ENCODE peak calls at places on chromosomes 16 and 17, in eight cellular contexts. E is A549, P is suprapubic skin, U is IMR-90, I is esophagus muscularis mucosa, K is Peyer's patch, M is GM12878, Y is uterus. F is an unnamed sample.
A peak's percentile ranks its signal among the peaks of the same experiment; 100 is the strongest.

GRCh38 chr16:88669986-88670385 is 7.1 kb upstream of the MVD start:
- DNase-seq in E (no peak), P (peak; percentile 64), U (no peak), I (no peak), K (no peak), M (no peak), Y (no peak), F (no peak)

GRCh38 chr16:78462261-78463208 is 363.1 kb downstream of the WWOX start:
- DNase-seq in E (no peak), P (no peak), U (no peak), I (no peak), K (no peak), M (no peak), Y (no peak), F (no peak)

GRCh38 chr17:45248132-45248936 is 13.6 kb downstream of the SPATA32 start:
- DNase-seq in E (peak; percentile 62), P (no peak), U (no peak), I (no peak), K (peak; percentile 86), M (no peak), Y (no peak), F (peak; percentile 38)

GRCh38 chr17:15651583-15652110 is 32.1 kb upstream of the FBXW10B start:
- DNase-seq in E (peak; percentile 99), P (peak; percentile 95), U (peak; percentile 99), I (peak; percentile 95), K (peak; percentile 62), M (peak; percentile 33), Y (peak; percentile 91), F (peak; percentile 98)

GRCh38 chr16:80526418-80527061 is 14.3 kb upstream of the DYNLRB2 start:
- DNase-seq in E (peak; percentile 62), P (no peak), U (peak; percentile 55), I (no peak), K (no peak), M (no peak), Y (peak; percentile 37), F (peak; percentile 57)

GRCh38 chr16:89442990-89443726 is 47.2 kb downstream of the ANKRD11 start:
- DNase-seq in E (peak; percentile 69), P (no peak), U (peak; percentile 75), I (no peak), K (no peak), M (no peak), Y (peak; percentile 43), F (peak; percentile 77)

GRCh38 chr16:67811899-67812298 is 5.2 kb downstream of the TSNAXIP1 start:
- DNase-seq in E (no peak), P (no peak), U (no peak), I (no peak), K (no peak), M (no peak), Y (no peak), F (no peak)

GRCh38 chr16:69476920-69477418 is 52.5 kb downstream of the CYB5B start:
- DNase-seq in E (peak; percentile 73), P (no peak), U (peak; percentile 97), I (no peak), K (no peak), M (no peak), Y (no peak), F (peak; percentile 48)

DNA sequence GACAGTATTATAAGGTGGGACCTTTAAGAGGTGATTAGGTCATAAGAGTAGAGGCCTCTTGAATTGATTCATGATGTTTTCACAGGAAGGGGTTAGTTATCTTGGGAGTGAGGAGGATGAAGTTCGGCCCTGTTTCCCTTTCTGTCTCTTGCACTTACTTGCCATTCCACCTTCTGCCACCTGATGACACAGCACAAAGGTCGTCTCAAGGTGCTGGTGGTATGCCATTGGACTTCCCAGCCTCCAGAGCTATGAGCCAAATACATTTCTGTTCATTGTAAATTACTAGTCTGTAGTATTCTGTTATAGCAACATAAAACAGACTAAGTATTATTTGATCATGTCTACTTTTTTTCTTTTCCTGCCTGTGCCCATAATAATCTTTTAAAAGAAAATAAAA is 23.5 kb downstream of the CHD9 start:
- DNase-seq in E (no peak), P (no peak), U (no peak), I (no peak), K (no peak), M (no peak), Y (no peak), F (no peak)
- TF ChIP-seq POLR2A in E (no peak), P (no peak), U (no peak), I (no peak), K (no peak), M (no peak), Y (no peak), F (no peak)

DNA sequence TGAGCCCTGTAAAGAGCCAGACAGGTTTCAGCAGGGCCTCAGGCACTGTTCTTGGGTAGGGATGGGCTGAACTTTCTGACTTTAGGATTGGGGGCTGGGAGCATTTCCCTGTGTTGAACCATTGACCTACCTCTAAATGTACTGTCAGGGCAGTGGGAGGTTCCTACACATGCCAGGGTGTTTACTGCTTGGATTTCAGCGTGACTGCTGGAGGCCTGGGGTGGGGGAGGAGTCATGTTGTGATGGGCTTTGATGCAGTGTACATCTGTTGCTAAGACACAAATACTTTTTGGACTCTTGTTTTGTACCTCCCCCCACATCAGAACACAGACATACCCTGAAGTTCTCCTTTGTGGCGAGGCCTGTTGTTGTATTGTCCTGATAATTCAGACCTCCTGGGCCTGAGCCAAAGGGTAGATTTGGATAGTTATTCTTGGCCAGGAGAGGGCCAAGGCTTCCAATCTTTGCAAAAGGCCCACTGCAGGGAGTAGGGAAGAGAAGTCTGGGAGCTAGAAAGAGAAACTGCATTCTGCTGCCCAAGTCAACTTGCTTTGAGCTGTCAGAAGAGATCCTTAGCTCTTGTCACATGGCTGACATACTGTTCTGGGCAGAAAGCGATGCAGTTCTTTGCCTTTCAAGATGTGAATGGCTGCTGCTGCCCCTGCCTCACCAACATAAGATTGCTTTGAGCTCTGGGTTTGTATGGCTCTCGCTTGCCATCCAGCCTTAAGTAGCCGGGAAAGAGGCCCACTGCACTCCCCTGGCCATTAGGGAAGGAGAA is 3.7 kb downstream of the NFE2L1 start:
- DNase-seq in E (peak; percentile 52), P (no peak), U (peak; percentile 68), I (peak; percentile 93), K (no peak), M (no peak), Y (peak; percentile 91), F (peak; percentile 83)
- TF ChIP-seq POLR2A in E (no peak), P (no peak), U (no peak), I (no peak), K (no peak), M (no peak), Y (no peak), F (no peak)

GRCh38 chr16:75244844-75245758 is 6.3 kb downstream of the BCAR1 start:
- DNase-seq in E (peak; percentile 80), P (no peak), U (peak; percentile 98), I (no peak), K (no peak), M (no peak), Y (peak; percentile 80), F (peak; percentile 92)
- TF ChIP-seq POLR2A in E (peak; percentile 10), P (no peak), U (peak; percentile 78), I (no peak), K (no peak), M (no peak), Y (peak; percentile 45), F (peak; percentile 21)

GRCh38 chr17:6666557-6666956 is 15.0 kb downstream of the C17orf100 start:
- DNase-seq in E (no peak), P (peak; percentile 54), U (no peak), I (no peak), K (no peak), M (no peak), Y (no peak), F (no peak)

GRCh38 chr17:6667516-6667915 is 16.0 kb downstream of the C17orf100 start:
- DNase-seq in E (no peak), P (peak; percentile 60), U (no peak), I (no peak), K (no peak), M (no peak), Y (no peak), F (no peak)

GRCh38 chr17:6669479-6670212 is 18.1 kb downstream of the C17orf100 start:
- DNase-seq in E (peak; percentile 48), P (peak; percentile 60), U (no peak), I (no peak), K (no peak), M (no peak), Y (no peak), F (no peak)

GRCh38 chr17:6668727-6669425 is 17.3 kb downstream of the C17orf100 start:
- DNase-seq in E (no peak), P (peak; percentile 36), U (no peak), I (no peak), K (no peak), M (no peak), Y (no peak), F (no peak)

DNA sequence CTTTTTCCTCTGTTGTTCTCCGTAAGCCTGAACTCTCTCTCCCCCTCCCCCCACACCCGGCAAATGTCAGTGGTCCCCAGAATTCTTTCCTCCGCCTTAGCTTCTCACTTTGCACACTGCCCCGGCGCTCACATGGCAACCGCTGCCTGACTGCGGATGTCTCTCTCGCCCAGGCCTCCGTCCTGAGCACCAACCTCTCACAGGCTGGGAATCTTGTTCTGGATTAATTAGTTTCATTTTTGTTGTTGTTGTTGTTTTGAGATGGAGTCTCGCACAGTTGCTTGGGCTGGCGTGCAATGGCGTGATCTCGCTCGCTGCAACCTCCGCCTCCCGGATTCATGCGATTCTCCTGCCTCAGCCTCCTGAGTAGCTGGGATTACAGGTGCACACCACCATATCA is 16.7 kb downstream of the C17orf100 start:
- DNase-seq in E (no peak), P (peak; percentile 34), U (no peak), I (no peak), K (no peak), M (no peak), Y (no peak), F (no peak)
- TF ChIP-seq POLR2A in E (no peak), P (no peak), U (no peak), I (no peak), K (no peak), M (no peak), Y (no peak), F (no peak)

GRCh38 chr17:17849863-17850373 is 13.1 kb upstream of the SREBF1 start:
- DNase-seq in E (peak; percentile 44), P (no peak), U (peak; percentile 43), I (no peak), K (peak; percentile 68), M (peak; percentile 32), Y (peak; percentile 61), F (no peak)
- TF ChIP-seq POLR2A in E (no peak), P (no peak), U (no peak), I (no peak), K (no peak), M (peak; percentile 63), Y (no peak), F (peak; percentile 14)

GRCh38 chr17:51118330-51119195 is 2.1 kb downstream of the SPAG9 start:
- DNase-seq in E (peak; percentile 45), P (no peak), U (no peak), I (no peak), K (no peak), M (no peak), Y (peak; percentile 33), F (no peak)

GRCh38 chr17:51120739-51121619 is at the start of gene SPAG9:
- DNase-seq in E (peak; percentile 97), P (peak; percentile 99), U (peak; percentile 94), I (peak; percentile 98), K (peak; percentile 88), M (peak; percentile 60), Y (peak; percentile 96), F (peak; percentile 95)

GRCh38 chr17:51121620-51122472 is 1.2 kb upstream of the SPAG9 start:
- DNase-seq in E (peak; percentile 99), P (peak; percentile 98), U (peak; percentile 94), I (peak; percentile 97), K (peak; percentile 74), M (peak; percentile 86), Y (peak; percentile 88), F (peak; percentile 94)

GRCh38 chr17:51119415-51120356 is 982 bp downstream of the SPAG9 start:
- DNase-seq in E (peak; percentile 80), P (peak; percentile 77), U (peak; percentile 46), I (peak; percentile 91), K (peak; percentile 47), M (no peak), Y (peak; percentile 43), F (peak; percentile 53)

GRCh38 chr17:51120357-51120738 is 320 bp downstream of the SPAG9 start:
- DNase-seq in E (peak; percentile 55), P (no peak), U (peak; percentile 14), I (no peak), K (peak; percentile 39), M (no peak), Y (no peak), F (no peak)
- TF ChIP-seq POLR2A in E (no peak), P (no peak), U (no peak), I (no peak), K (no peak), M (no peak), Y (no peak), F (no peak)

F was measured in adrenal gland.